ENCODE peak calls at places on chromosomes 7 and 10, in nine cellular contexts. U is K562, I is A549, N is HCT116, K is HepG2, P is GM23338, D is SK-N-SH, T is GM12878, F is Panc1. J is an unnamed sample.

GRCh38 chr7:134854816-134855215 is 75.4 kb downstream of the CALD1 start:
- DNase-seq in T (no peak), U (no peak), N (no peak), F (no peak), D (no peak), I (no peak), K (no peak), P (no peak), J (peak; percentile 24)

GRCh38 chr7:83362786-83363185 is 200.1 kb upstream of the PCLO start:
- DNase-seq in P (no peak), I (no peak), U (no peak), T (no peak), K (no peak), F (no peak), N (no peak), D (no peak), J (no peak)

GRCh38 chr7:158740657-158741293 is 36.2 kb upstream of the NCAPG2 start:
- DNase-seq in I (peak; percentile 51), P (no peak), T (no peak), K (no peak), N (no peak), F (no peak), D (no peak), U (peak; percentile 87), J (no peak)

GRCh38 chr10:107546986-107547385 is 382.5 kb upstream of the SORCS1 start:
- DNase-seq in U (no peak), T (no peak), N (no peak), P (no peak), I (no peak), K (no peak), D (no peak), F (no peak), J (no peak)

GRCh38 chr7:129902788-129903422 is 49.9 kb downstream of the UBE2H start:
- DNase-seq in F (no peak), P (no peak), I (no peak), K (no peak), U (no peak), D (no peak), N (no peak), T (no peak), J (no peak)

GRCh38 chr7:910931-911431 is 34.6 kb downstream of the GET4 start:
- DNase-seq in I (no peak), N (no peak), T (no peak), U (no peak), P (no peak), F (no peak), D (no peak), K (no peak), J (no peak)

GRCh38 chr7:134585897-134586296 is 37.0 kb downstream of the AKR1B15 start:
- DNase-seq in U (no peak), K (no peak), D (no peak), T (no peak), P (no peak), N (no peak), I (no peak), F (no peak), J (no peak)

GRCh38 chr7:135109976-135110375 is 37.9 kb upstream of the TMEM140 start:
- DNase-seq in P (no peak), F (no peak), I (no peak), T (no peak), K (no peak), D (no peak), N (no peak), U (no peak), J (no peak)

GRCh38 chr7:18221377-18222290 is 194.0 kb upstream of the PRPS1L1 start:
- DNase-seq in K (no peak), N (no peak), F (no peak), P (no peak), T (no peak), I (no peak), U (no peak), D (no peak), J (no peak)

GRCh38 chr7:16942929-16943509 is 61.2 kb upstream of the AGR3 start:
- DNase-seq in T (no peak), P (no peak), D (no peak), U (no peak), F (no peak), K (no peak), I (no peak), N (no peak), J (no peak)

GRCh38 chr7:157389951-157390730 is 53.3 kb downstream of the DNAJB6 start:
- DNase-seq in D (no peak), F (no peak), T (no peak), U (no peak), I (no peak), P (no peak), K (no peak), N (no peak), J (peak; percentile 94)

GRCh38 chr10:28326516-28327493 is 23.9 kb upstream of the MPP7 start:
- DNase-seq in D (no peak), T (no peak), I (no peak), U (no peak), F (no peak), K (peak; percentile 23), P (peak; percentile 60), N (no peak), J (no peak)

GRCh38 chr10:1661416-1661815 is 75.9 kb downstream of the ADARB2 start:
- DNase-seq in P (no peak), U (no peak), D (no peak), N (no peak), F (no peak), K (no peak), T (no peak), I (no peak), J (no peak)

GRCh38 chr7:79403879-79404278 is 49.6 kb downstream of the MAGI2 start:
- DNase-seq in F (no peak), I (no peak), K (no peak), N (no peak), T (no peak), P (no peak), D (no peak), U (no peak), J (no peak)

DNA sequence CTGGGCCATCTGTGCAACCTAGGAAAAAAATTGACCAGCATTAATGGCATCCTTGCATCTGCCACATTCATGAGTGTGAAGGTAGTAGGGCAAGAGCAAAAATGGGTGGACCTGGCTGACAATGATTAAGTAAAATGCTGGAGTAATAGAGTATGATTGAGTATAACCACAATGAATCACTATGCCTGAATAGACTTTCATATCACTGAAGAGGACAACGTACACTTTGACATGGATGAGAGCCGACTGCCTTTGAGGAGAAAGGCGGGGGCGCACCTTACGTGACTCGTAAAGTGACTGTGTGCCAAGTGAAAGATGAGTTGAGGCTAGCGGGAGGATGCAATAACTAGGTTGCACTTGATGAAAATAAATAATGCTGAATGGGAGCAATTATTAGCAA is 596.3 kb downstream of the NXPH1 start:
- DNase-seq in F (no peak), D (no peak), U (no peak), N (no peak), I (no peak), P (no peak), T (no peak), K (no peak), J (no peak)
- TF ChIP-seq REST in F (no peak), D (no peak), U (no peak), N (no peak), I (no peak), P (no peak), T (no peak), K (no peak), J (no peak)

GRCh38 chr7:140349172-140349771 is 49.1 kb downstream of the SLC37A3 start:
- DNase-seq in U (no peak), N (no peak), F (no peak), D (peak; percentile 42), I (no peak), P (no peak), T (no peak), K (no peak), J (no peak)
- H3K27ac ChIP-seq in U (no peak overlapping the region), N (no peak overlapping the region), F (no peak overlapping the region), D (peak overlapping the region; percentile 77), I (no peak overlapping the region), P (no peak overlapping the region), T (no peak overlapping the region), K (no peak overlapping the region), J (no peak overlapping the region)

GRCh38 chr7:2794836-2795636 is 49.1 kb downstream of the GNA12 start:
- DNase-seq in P (no peak), N (no peak), K (no peak), I (no peak), U (no peak), D (no peak), T (no peak), F (no peak), J (no peak)

GRCh38 chr7:2792856-2793487 is 51.1 kb downstream of the GNA12 start:
- DNase-seq in K (no peak), T (no peak), D (no peak), P (no peak), U (no peak), N (no peak), F (no peak), I (no peak), J (peak; percentile 85)

GRCh38 chr7:2798669-2799068 is 45.4 kb downstream of the GNA12 start:
- DNase-seq in P (no peak), D (no peak), T (no peak), F (no peak), I (no peak), N (no peak), U (no peak), K (no peak), J (no peak)

GRCh38 chr7:2796358-2797352 is 47.5 kb downstream of the GNA12 start:
- DNase-seq in U (no peak), P (no peak), I (no peak), K (no peak), F (no peak), N (no peak), D (no peak), T (no peak), J (no peak)

GRCh38 chr7:2795906-2796305 is 48.2 kb downstream of the GNA12 start:
- DNase-seq in U (no peak), I (no peak), D (no peak), N (no peak), P (no peak), T (no peak), K (no peak), F (no peak), J (no peak)
- H3K4me3 ChIP-seq in U (no peak overlapping the region), I (no peak overlapping the region), D (no peak overlapping the region), N (no peak overlapping the region), P (no peak overlapping the region), T (no peak overlapping the region), K (no peak overlapping the region), F (no peak overlapping the region), J (no peak overlapping the region)

GRCh38 chr10:124174071-124174566 is 80.7 kb upstream of the CHST15 start:
- DNase-seq in U (no peak), K (no peak), P (no peak), T (no peak), I (no peak), F (no peak), D (no peak), N (no peak), J (no peak)

GRCh38 chr10:124174673-124175645 is 81.6 kb upstream of the CHST15 start:
- DNase-seq in T (no peak), N (no peak), K (no peak), I (no peak), F (no peak), U (no peak), D (no peak), P (no peak), J (no peak)

GRCh38 chr10:124177180-124177518 is 83.8 kb upstream of the CHST15 start:
- DNase-seq in N (no peak), K (no peak), I (no peak), D (no peak), F (no peak), T (no peak), P (no peak), U (no peak), J (no peak)

GRCh38 chr10:124176309-124177179 is 83.1 kb upstream of the CHST15 start:
- DNase-seq in P (no peak), D (no peak), F (no peak), K (no peak), I (no peak), N (no peak), T (no peak), U (no peak), J (no peak)

GRCh38 chr10:124175701-124176100 is 82.3 kb upstream of the CHST15 start:
- DNase-seq in F (no peak), P (no peak), I (no peak), T (no peak), U (no peak), N (no peak), K (no peak), D (no peak), J (no peak)
- TF ChIP-seq REST in F (no peak), P (no peak), I (no peak), T (no peak), U (no peak), N (no peak), K (no peak), D (no peak), J (no peak)